ENCODE peak calls at places on chromosomes 2 and 18, in four cellular contexts. F is brain microvascular endothelial cell, L is AG10803, N is activated T-cell treated with anti-CD3 and anti-CD28 coated beads for 4 hours. X is an unnamed sample.

GRCh38 chr2:10865841-10866240 is 45.9 kb upstream of the KCNF1 start:
- DNase-seq in N (no peak), L (no peak), F (no peak), X (no peak)

GRCh38 chr2:240596080-240596460 is 9.5 kb downstream of the CAPN10 start:
- DNase-seq in N (no peak), L (no peak), F (no peak), X (no peak)

GRCh38 chr2:239461551-239462515 is 61.0 kb upstream of the HDAC4 start:
- DNase-seq in N (no peak), L (no peak), F (no peak), X (no peak)

GRCh38 chr2:188181439-188181838 is 110.2 kb upstream of the GULP1 start:
- DNase-seq in F (no peak), N (no peak), L (no peak), X (no peak)

GRCh38 chr2:236657801-236658200 is 88.2 kb downstream of the ACKR3 start:
- DNase-seq in F (peak), N (no peak), L (peak), X (no peak)

GRCh38 chr2:191786694-191787093 is 60.2 kb downstream of the CAVIN2 start:
- DNase-seq in L (no peak), F (no peak), N (no peak), X (no peak)

GRCh38 chr18:58268849-58269248 is 224.8 kb downstream of the NEDD4L start:
- DNase-seq in F (peak), N (no peak), L (peak), X (peak)

GRCh38 chr2:89842180-89842908 is 1150.9 kb downstream of the RPIA start:
- DNase-seq in N (no peak), F (no peak), L (no peak), X (no peak)

GRCh38 chr2:64644240-64645013 is 9.3 kb downstream of the SERTAD2 start:
- DNase-seq in N (peak), F (peak), L (peak), X (no peak)

GRCh38 chr2:65877331-65877791 is 445.0 kb upstream of the SPRED2 start:
- DNase-seq in F (no peak), L (peak), N (no peak), X (no peak)

GRCh38 chr2:12587729-12588522 is 128.8 kb upstream of the TRIB2 start:
- DNase-seq in F (peak), L (peak), N (no peak), X (peak)

GRCh38 chr2:172102159-172102857 is 392 bp downstream of the DLX2 start:
- DNase-seq in L (peak), N (no peak), F (no peak), X (no peak)

GRCh38 chr2:188316791-188317423 is 25.2 kb downstream of the GULP1 start:
- DNase-seq in F (no peak), N (no peak), L (no peak), X (no peak)

GRCh38 chr2:11863103-11863502 is 116.7 kb downstream of the LPIN1 start:
- DNase-seq in N (no peak), L (no peak), F (no peak), X (no peak)

GRCh38 chr18:9536354-9537152 is 61.2 kb downstream of the RALBP1 start:
- DNase-seq in L (peak), N (no peak), F (peak), X (no peak)

GRCh38 chr2:27067385-27067784 is 4.1 kb downstream of the OST4 start:
- DNase-seq in L (no peak), F (no peak), N (no peak), X (no peak)

GRCh38 chr2:99850076-99850710 is 292.2 kb downstream of the AFF3 start:
- DNase-seq in N (no peak), L (no peak), F (no peak), X (no peak)

GRCh38 chr2:98577313-98577712 is 31.0 kb downstream of the COA5 start:
- DNase-seq in F (no peak), N (no peak), L (no peak), X (no peak)

GRCh38 chr2:112794841-112795240 is 10.5 kb upstream of the IL1A start:
- DNase-seq in L (no peak), F (no peak), N (no peak), X (no peak)

GRCh38 chr2:2779727-2780126 is 448.7 kb upstream of the MYT1L start:
- DNase-seq in F (no peak), N (no peak), L (no peak), X (no peak)

GRCh38 chr2:70977605-70978205 is 725 bp upstream of the ANKRD53 start:
- DNase-seq in F (peak), N (no peak), L (peak), X (peak)

GRCh38 chr2:10755621-10756020 is 34.2 kb downstream of the ATP6V1C2 start:
- DNase-seq in L (no peak), F (no peak), N (no peak), X (no peak)

GRCh38 chr18:36083729-36084128 is 16.4 kb upstream of the RPRD1A start:
- DNase-seq in L (no peak), F (no peak), N (no peak), X (no peak)

GRCh38 chr2:8110716-8111115 is 571.1 kb upstream of the ID2 start:
- DNase-seq in F (no peak), L (no peak), N (no peak), X (no peak)

GRCh38 chr2:207601774-207602173 is 23.4 kb downstream of the METTL21A start:
- DNase-seq in L (no peak), N (no peak), F (no peak), X (no peak)

GRCh38 chr18:41845563-41845962 is 109.5 kb upstream of the PIK3C3 start:
- DNase-seq in N (no peak), L (no peak), F (no peak), X (no peak)

GRCh38 chr18:63022429-63023022 is 297.0 kb downstream of the BCL2 start:
- DNase-seq in L (no peak), F (no peak), N (no peak), X (no peak)

GRCh38 chr2:128286011-128286721 is 32.5 kb downstream of the HS6ST1 start:
- DNase-seq in L (no peak), N (no peak), F (no peak), X (no peak)

GRCh38 chr18:12255626-12256026 is 1.5 kb downstream of the CIDEA start:
- DNase-seq in L (peak), N (no peak), F (peak), X (no peak)

GRCh38 chr18:47931707-47932103 is 1.2 kb upstream of the SMAD2 start:
- DNase-seq in N (peak), F (no peak), L (no peak), X (no peak)

GRCh38 chr2:177327065-177327464 is 62.5 kb upstream of the NFE2L2 start:
- DNase-seq in L (no peak), F (no peak), N (no peak), X (no peak)